ENCODE peak calls at places on chromosomes 16 and 17, in ten cellular contexts. H is H1, O is GM12878, Y is esophagus muscularis mucosa, V is stomach, S is K562, B is HepG2, M is suprapubic skin, C is sigmoid colon, Q is upper lobe of left lung. L is an unnamed sample.

GRCh38 chr17:72602517-72603345 is 481.9 kb downstream of the SOX9 start:
- DNase-seq in O (no peak), Y (no peak), B (no peak), S (no peak), M (no peak), V (peak; percentile 47), C (no peak), Q (no peak), H (peak; percentile 38), L (peak; percentile 72)

GRCh38 chr17:9206160-9206988 is 185.1 kb downstream of the NTN1 start:
- DNase-seq in V (no peak), Y (no peak), M (no peak), H (no peak), B (no peak), C (peak; percentile 66), S (no peak), Q (peak; percentile 54), O (no peak), L (no peak)

GRCh38 chr17:16419074-16419928 is 3.9 kb downstream of the TRPV2 start:
- DNase-seq in O (peak; percentile 59), Q (no peak), B (peak; percentile 54), C (peak; percentile 79), V (no peak), M (no peak), H (no peak), Y (no peak), S (peak; percentile 61), L (no peak)

GRCh38 chr16:24463196-24463945 is 76.0 kb upstream of the RBBP6 start:
- DNase-seq in M (no peak), C (no peak), V (no peak), S (peak; percentile 70), O (no peak), Y (no peak), H (no peak), B (no peak), Q (no peak), L (no peak)

GRCh38 chr17:47875586-47875985 is 20.4 kb upstream of the SP2 start:
- DNase-seq in S (no peak), H (no peak), Q (no peak), V (no peak), O (no peak), Y (no peak), C (no peak), B (no peak), M (no peak), L (no peak)

GRCh38 chr17:46929413-46929812 is 6.5 kb downstream of the GOSR2 start:
- DNase-seq in Q (no peak), Y (no peak), M (no peak), H (no peak), B (no peak), O (no peak), C (no peak), S (no peak), V (no peak), L (no peak)

GRCh38 chr16:89185062-89185751 is 13.7 kb downstream of the CDH15 start:
- DNase-seq in Y (no peak), C (no peak), B (no peak), M (no peak), Q (peak; percentile 82), O (no peak), V (no peak), H (no peak), S (no peak), L (no peak)

GRCh38 chr16:188674-189073 is 8.4 kb downstream of the HBQ1 start:
- DNase-seq in H (no peak), O (no peak), V (no peak), B (peak; percentile 26), S (no peak), M (no peak), C (no peak), Q (no peak), Y (no peak), L (no peak)

GRCh38 chr16:81693467-81694303 is 85.4 kb upstream of the PLCG2 start:
- DNase-seq in Q (no peak), M (peak; percentile 59), Y (no peak), H (no peak), C (peak; percentile 93), O (no peak), B (no peak), S (no peak), V (no peak), L (peak; percentile 39)

GRCh38 chr16:81696136-81696958 is 82.7 kb upstream of the PLCG2 start:
- DNase-seq in B (no peak), V (no peak), Y (no peak), M (peak; percentile 75), S (no peak), O (no peak), H (no peak), C (no peak), Q (peak; percentile 74), L (no peak)

GRCh38 chr16:81693047-81693446 is 86.0 kb upstream of the PLCG2 start:
- DNase-seq in H (no peak), S (no peak), C (peak; percentile 81), O (no peak), Q (no peak), M (peak; percentile 76), V (no peak), Y (no peak), B (no peak), L (no peak)

GRCh38 chr16:81695431-81695890 is 83.6 kb upstream of the PLCG2 start:
- DNase-seq in M (no peak), O (no peak), H (no peak), C (no peak), Q (no peak), V (no peak), Y (no peak), B (no peak), S (no peak), L (no peak)

DNA sequence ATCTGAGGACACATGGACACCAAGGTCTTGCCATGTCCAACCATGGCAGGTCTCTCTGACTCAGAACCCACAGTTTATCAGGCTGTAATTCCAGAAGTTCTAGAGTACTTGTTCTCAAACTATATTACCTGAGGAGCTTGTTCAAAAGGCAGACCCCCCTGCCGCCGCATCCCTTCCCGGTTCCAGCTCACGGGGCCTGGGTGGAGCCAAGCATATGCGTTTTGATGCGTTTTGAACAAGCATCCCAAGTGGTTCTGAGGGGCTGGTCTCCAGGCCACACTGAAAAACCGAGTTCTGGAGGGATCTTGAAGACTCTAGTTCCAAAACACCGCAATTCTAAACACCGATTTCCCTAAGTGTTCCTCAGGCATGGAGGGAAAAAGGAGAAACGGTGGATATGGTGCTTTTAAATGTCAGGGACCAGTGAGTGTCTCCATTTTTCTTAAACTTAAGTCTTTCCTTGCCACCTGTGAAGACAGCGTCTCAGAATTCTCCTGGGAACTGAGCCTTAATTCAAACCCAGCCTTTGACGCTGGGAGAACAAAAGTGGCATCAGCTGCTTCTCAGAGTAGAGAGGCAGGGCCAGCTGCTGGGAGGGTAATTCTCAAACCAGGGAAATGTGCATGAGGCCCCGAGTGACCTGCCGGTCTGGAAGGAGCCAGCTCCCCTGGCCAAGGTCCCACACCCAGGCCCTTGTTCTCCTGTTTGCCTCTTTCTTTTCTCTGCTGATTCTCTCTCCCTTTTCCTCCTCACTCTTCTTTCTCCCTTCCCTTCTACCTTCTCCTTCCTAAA is 84.4 kb upstream of the PLCG2 start:
- DNase-seq in B (no peak), Y (no peak), H (no peak), Q (no peak), V (no peak), O (no peak), C (no peak), S (no peak), M (peak; percentile 64), L (no peak)
- TF ChIP-seq EP300 in B (no peak), Y (no peak), H (no peak), Q (no peak), V (no peak), O (no peak), C (no peak), S (no peak), M (no peak), L (no peak)

DNA sequence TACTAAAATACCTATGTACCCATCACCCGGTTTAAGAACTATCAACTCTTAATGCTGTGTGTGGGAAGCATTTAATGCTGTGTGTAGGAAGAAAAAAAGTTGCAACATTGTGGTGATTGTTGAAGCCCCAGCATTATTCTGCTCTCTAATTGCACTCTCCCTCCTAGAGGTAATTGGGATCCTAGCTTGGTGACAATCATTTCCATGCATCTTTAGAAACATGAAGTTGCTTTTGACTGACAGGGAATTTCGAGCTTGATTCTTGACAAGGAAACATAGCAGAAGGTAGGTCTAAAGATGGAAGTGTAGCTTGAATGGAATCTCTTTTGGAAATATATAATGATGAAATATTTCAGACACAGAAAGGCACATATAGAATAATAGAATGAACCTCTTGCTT is 27.3 kb downstream of the HEXIM2 start:
- DNase-seq in S (no peak), H (no peak), C (no peak), V (no peak), M (no peak), Q (no peak), B (no peak), Y (no peak), O (no peak), L (no peak)
- TF ChIP-seq POLR2AphosphoS5 in S (no peak), H (no peak), C (no peak), V (no peak), M (no peak), Q (no peak), B (no peak), Y (no peak), O (no peak), L (no peak)

DNA sequence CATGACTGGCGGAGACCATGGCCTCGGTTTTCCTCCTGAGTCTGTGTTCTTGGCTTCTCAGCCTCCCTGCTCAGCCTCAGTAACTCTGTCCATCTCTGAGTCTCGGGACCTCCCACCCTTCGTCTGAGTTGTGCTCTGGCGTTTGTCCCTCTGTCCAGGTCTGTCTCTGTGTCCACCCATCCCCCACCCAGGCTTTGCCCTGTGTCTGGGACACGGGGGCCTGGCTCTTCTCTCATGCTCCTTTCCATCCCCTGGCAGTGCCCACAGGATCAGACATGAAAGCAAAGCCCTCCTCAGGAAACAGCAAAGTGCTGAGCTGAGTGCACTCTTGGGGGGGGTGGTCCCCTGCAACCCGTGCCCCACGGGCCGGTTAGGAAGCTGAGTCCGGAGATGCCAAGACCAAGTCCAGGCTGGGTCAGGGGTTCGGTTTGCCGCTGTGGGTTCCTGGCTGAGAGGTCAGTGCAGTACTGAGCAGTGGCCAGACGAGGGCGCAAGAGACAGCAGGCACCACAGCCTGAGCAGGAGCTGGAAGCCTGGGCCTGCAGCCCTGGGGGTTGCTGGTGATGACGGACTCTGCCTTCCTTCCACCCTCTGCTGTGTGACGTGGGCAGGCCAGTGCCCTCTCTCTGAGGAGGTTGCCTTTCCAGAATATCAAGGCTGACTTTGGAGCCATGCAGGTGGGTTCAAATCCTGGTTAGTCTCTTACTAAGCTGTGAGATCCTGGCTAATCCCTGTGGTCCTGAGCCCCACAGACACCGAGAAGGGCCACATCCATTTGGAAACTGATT is 2.5 kb downstream of the P2RX1 start:
- DNase-seq in Q (no peak), B (peak; percentile 51), M (peak; percentile 90), S (peak; percentile 69), C (peak; percentile 88), O (peak; percentile 56), V (peak; percentile 85), Y (no peak), H (peak; percentile 58), L (peak; percentile 88)
- TF ChIP-seq POLR2A in Q (no peak), B (no peak), M (no peak), S (no peak), C (no peak), O (no peak), V (no peak), Y (no peak), H (no peak), L (no peak)

DNA sequence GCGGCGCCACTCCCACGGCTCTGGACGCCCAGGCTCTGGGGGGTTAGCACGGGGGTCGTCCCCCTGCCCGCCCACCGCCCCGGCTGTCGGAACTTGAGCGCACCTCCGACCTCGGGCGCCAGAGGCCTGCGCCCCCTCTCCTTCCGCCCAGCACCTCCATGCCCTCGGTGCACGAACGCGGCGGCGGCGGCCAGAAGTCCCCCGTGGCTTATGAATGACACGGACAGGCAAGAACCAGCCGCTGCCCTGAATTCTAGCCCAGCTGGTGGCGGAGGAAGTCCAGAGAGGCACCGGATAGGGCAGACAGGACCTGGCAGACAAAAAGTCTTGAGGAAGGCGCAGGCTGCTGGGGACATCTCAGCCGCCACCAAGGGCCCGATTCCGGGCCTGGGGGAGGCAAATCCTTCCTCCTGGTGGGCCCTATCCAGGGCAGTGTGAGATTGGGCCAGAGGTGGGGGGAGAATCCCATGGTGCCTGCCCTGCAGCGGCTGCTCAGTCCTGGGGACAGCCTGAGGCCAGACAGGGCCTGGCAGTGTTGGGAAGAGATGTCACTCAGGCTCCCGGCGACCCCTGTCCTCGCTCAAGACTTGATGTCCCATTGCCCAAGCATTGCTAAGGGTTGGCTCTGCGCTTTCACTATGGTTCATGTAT is 897 bp upstream of the CYGB start:
- DNase-seq in Y (no peak), B (no peak), Q (peak; percentile 88), M (no peak), C (no peak), V (no peak), S (no peak), O (no peak), H (no peak), L (no peak)
- TF ChIP-seq EP300 in Y (no peak), B (no peak), Q (no peak), M (no peak), C (no peak), V (no peak), S (no peak), O (no peak), H (no peak), L (no peak)